ENCODE peak calls at places on chromosomes 13 and 19, in four cellular contexts. One of them, this sample, is unnamed.

GRCh38 chr13:40920826-40921225 is 98.3 kb downstream of the ELF1 start:
- DNase-seq in K562: no peak
- DNase-seq in HepG2: no peak
- DNase-seq in H1: no peak
- DNase-seq in this sample: no peak

GRCh38 chr13:37306778-37307544 is 201.5 kb upstream of the CSNK1A1L start:
- DNase-seq in K562: no peak
- DNase-seq in H1: no peak
- DNase-seq in HepG2: no peak
- DNase-seq in this sample: no peak

GRCh38 chr19:5843295-5843927 is 3.9 kb upstream of the FUT6 start:
- DNase-seq in H1: no peak
- DNase-seq in HepG2: no peak
- DNase-seq in K562: no peak
- DNase-seq in this sample: no peak

GRCh38 chr19:49888478-49888901 is 8.2 kb downstream of the IL4I1 start:
- DNase-seq in H1: no peak
- DNase-seq in HepG2: no peak
- DNase-seq in K562: no peak
- DNase-seq in this sample: no peak

GRCh38 chr19:56966697-56967299 is 126.3 kb upstream of the PEG3 start:
- DNase-seq in K562: no peak
- DNase-seq in H1: no peak
- DNase-seq in HepG2: no peak
- DNase-seq in this sample: no peak

GRCh38 chr13:101523732-101524131 is 71.3 kb downstream of the ITGBL1 start:
- DNase-seq in H1: no peak
- DNase-seq in HepG2: no peak
- DNase-seq in K562: no peak
- DNase-seq in this sample: no peak

GRCh38 chr19:6713773-6714692 is 6.4 kb downstream of the C3 start:
- DNase-seq in K562: no peak
- DNase-seq in H1: no peak
- DNase-seq in HepG2: no peak
- DNase-seq in this sample: no peak

GRCh38 chr19:35009424-35010415 is 9.6 kb downstream of the GRAMD1A start:
- DNase-seq in K562: no peak
- DNase-seq in H1: no peak
- DNase-seq in HepG2: no peak
- DNase-seq in this sample: no peak

GRCh38 chr13:40153516-40153915 is 498.1 kb downstream of the COG6 start:
- DNase-seq in K562: no peak
- DNase-seq in HepG2: no peak
- DNase-seq in H1: no peak
- DNase-seq in this sample: no peak

GRCh38 chr19:14434543-14435319 is 1.6 kb downstream of the PKN1 start:
- DNase-seq in HepG2: peak
- DNase-seq in K562: peak
- DNase-seq in H1: no peak
- DNase-seq in this sample: no peak

GRCh38 chr19:33781996-33782395 is 14.7 kb upstream of the KCTD15 start:
- DNase-seq in HepG2: no peak
- DNase-seq in K562: no peak
- DNase-seq in H1: no peak
- DNase-seq in this sample: no peak

GRCh38 chr13:110334841-110335490 is 27.9 kb downstream of the COL4A2 start:
- DNase-seq in K562: no peak
- DNase-seq in H1: no peak
- DNase-seq in HepG2: no peak
- DNase-seq in this sample: no peak

GRCh38 chr19:13117176-13117771 is 734 bp upstream of the TRMT1 start:
- DNase-seq in HepG2: no peak
- DNase-seq in K562: no peak
- DNase-seq in H1: no peak
- DNase-seq in this sample: no peak

GRCh38 chr19:1745589-1746031 is 7.7 kb upstream of the ONECUT3 start:
- DNase-seq in H1: peak
- DNase-seq in HepG2: no peak
- DNase-seq in K562: peak
- DNase-seq in this sample: no peak

GRCh38 chr13:24012648-24013047 is 115.3 kb upstream of the C1QTNF9B start:
- DNase-seq in K562: no peak
- DNase-seq in H1: no peak
- DNase-seq in HepG2: no peak
- DNase-seq in this sample: no peak

GRCh38 chr19:33811736-33812387 is 15.2 kb downstream of the KCTD15 start:
- DNase-seq in K562: no peak
- DNase-seq in H1: no peak
- DNase-seq in HepG2: no peak
- DNase-seq in this sample: no peak

GRCh38 chr13:49436890-49437289 is 7.0 kb downstream of the CAB39L start:
- DNase-seq in K562: no peak
- DNase-seq in H1: no peak
- DNase-seq in HepG2: no peak
- DNase-seq in this sample: no peak

GRCh38 chr19:49981603-49982593 is 20.9 kb upstream of the SIGLEC11 start:
- DNase-seq in HepG2: no peak
- DNase-seq in H1: no peak
- DNase-seq in K562: peak
- DNase-seq in this sample: no peak

GRCh38 chr19:9936151-9937000 is at the start of gene OLFM2:
- DNase-seq in HepG2: no peak
- DNase-seq in H1: peak
- DNase-seq in K562: peak
- DNase-seq in this sample: no peak

GRCh38 chr13:26327905-26328304 is 74.0 kb downstream of the CDK8 start:
- DNase-seq in K562: no peak
- DNase-seq in HepG2: no peak
- DNase-seq in H1: no peak
- DNase-seq in this sample: no peak

GRCh38 chr13:66574606-66575005 is 655.5 kb downstream of the PCDH9 start:
- DNase-seq in HepG2: no peak
- DNase-seq in H1: no peak
- DNase-seq in K562: no peak
- DNase-seq in this sample: no peak

GRCh38 chr13:30865131-30866009 is 40.7 kb upstream of the MEDAG start:
- DNase-seq in K562: peak
- DNase-seq in H1: peak
- DNase-seq in HepG2: peak
- DNase-seq in this sample: no peak

GRCh38 chr13:46022476-46022875 is 30.1 kb downstream of the ZC3H13 start:
- DNase-seq in HepG2: no peak
- DNase-seq in H1: no peak
- DNase-seq in K562: no peak
- DNase-seq in this sample: no peak

GRCh38 chr13:31663880-31664585 is 75.3 kb upstream of the RXFP2 start:
- DNase-seq in K562: no peak
- DNase-seq in HepG2: no peak
- DNase-seq in H1: no peak
- DNase-seq in this sample: no peak

GRCh38 chr19:56597696-56598095 is 2.6 kb downstream of the ZNF71 start:
- DNase-seq in H1: no peak
- DNase-seq in K562: no peak
- DNase-seq in HepG2: no peak
- DNase-seq in this sample: no peak

GRCh38 chr13:88022826-88023225 is 351.7 kb downstream of the SLITRK5 start:
- DNase-seq in HepG2: no peak
- DNase-seq in K562: no peak
- DNase-seq in H1: no peak
- DNase-seq in this sample: no peak

GRCh38 chr19:2415281-2415972 is 12.0 kb downstream of the TIMM13 start:
- DNase-seq in HepG2: no peak
- DNase-seq in H1: peak
- DNase-seq in K562: no peak
- DNase-seq in this sample: no peak

GRCh38 chr19:860481-861098 is 1.1 kb downstream of the CFD start:
- DNase-seq in H1: no peak
- DNase-seq in HepG2: peak
- DNase-seq in K562: peak
- DNase-seq in this sample: no peak

GRCh38 chr13:59681630-59682311 is 482.0 kb downstream of the DIAPH3 start:
- DNase-seq in K562: no peak
- DNase-seq in H1: no peak
- DNase-seq in HepG2: no peak
- DNase-seq in this sample: no peak

GRCh38 chr13:48429886-48430285 is 17.0 kb upstream of the LPAR6 start:
- DNase-seq in K562: no peak
- DNase-seq in HepG2: no peak
- DNase-seq in H1: no peak
- DNase-seq in this sample: no peak

GRCh38 chr13:48434203-48434602 is 21.3 kb upstream of the LPAR6 start:
- DNase-seq in HepG2: no peak
- DNase-seq in K562: no peak
- DNase-seq in H1: no peak
- DNase-seq in this sample: no peak

GRCh38 chr13:48429036-48429435 is 16.1 kb upstream of the LPAR6 start:
- DNase-seq in HepG2: no peak
- DNase-seq in H1: no peak
- DNase-seq in K562: no peak
- DNase-seq in this sample: no peak

GRCh38 chr13:48431431-48431830 is 18.5 kb upstream of the LPAR6 start:
- DNase-seq in HepG2: peak
- DNase-seq in K562: no peak
- DNase-seq in H1: no peak
- DNase-seq in this sample: no peak

GRCh38 chr13:48431987-48432615 is 19.2 kb upstream of the LPAR6 start:
- DNase-seq in HepG2: peak
- DNase-seq in K562: no peak
- DNase-seq in H1: no peak
- DNase-seq in this sample: no peak
- TF ChIP-seq HDAC6 in HepG2: no peak
- TF ChIP-seq HDAC6 in K562: no peak
- TF ChIP-seq HDAC6 in H1: no peak
- TF ChIP-seq HDAC6 in this sample: no peak

GRCh38 chr13:51221108-51221507 is 1.1 kb upstream of the FAM124A start:
- DNase-seq in H1: peak
- DNase-seq in HepG2: no peak
- DNase-seq in K562: no peak
- DNase-seq in this sample: no peak

GRCh38 chr13:51223284-51224270 is 1.4 kb downstream of the FAM124A start:
- DNase-seq in HepG2: no peak
- DNase-seq in K562: no peak
- DNase-seq in H1: peak
- DNase-seq in this sample: no peak

GRCh38 chr13:51220706-51221105 is 1.5 kb upstream of the FAM124A start:
- DNase-seq in H1: no peak
- DNase-seq in HepG2: no peak
- DNase-seq in K562: no peak
- DNase-seq in this sample: no peak

GRCh38 chr13:51221674-51222509 is at the start of gene FAM124A:
- DNase-seq in K562: peak
- DNase-seq in HepG2: no peak
- DNase-seq in H1: peak
- DNase-seq in this sample: no peak

GRCh38 chr13:51222510-51223283 is 499 bp downstream of the FAM124A start:
- DNase-seq in HepG2: no peak
- DNase-seq in H1: peak
- DNase-seq in K562: no peak
- DNase-seq in this sample: no peak
- TF ChIP-seq HDAC6 in HepG2: no peak
- TF ChIP-seq HDAC6 in H1: no peak
- TF ChIP-seq HDAC6 in K562: no peak
- TF ChIP-seq HDAC6 in this sample: no peak

GRCh38 chr19:40282209-40282580 is 3.0 kb downstream of the AKT2 start:
- DNase-seq in H1: no peak
- DNase-seq in K562: no peak
- DNase-seq in HepG2: no peak
- DNase-seq in this sample: no peak
- TF ChIP-seq HDAC6 in H1: no peak
- TF ChIP-seq HDAC6 in K562: no peak
- TF ChIP-seq HDAC6 in HepG2: no peak
- TF ChIP-seq HDAC6 in this sample: no peak

DNA sequence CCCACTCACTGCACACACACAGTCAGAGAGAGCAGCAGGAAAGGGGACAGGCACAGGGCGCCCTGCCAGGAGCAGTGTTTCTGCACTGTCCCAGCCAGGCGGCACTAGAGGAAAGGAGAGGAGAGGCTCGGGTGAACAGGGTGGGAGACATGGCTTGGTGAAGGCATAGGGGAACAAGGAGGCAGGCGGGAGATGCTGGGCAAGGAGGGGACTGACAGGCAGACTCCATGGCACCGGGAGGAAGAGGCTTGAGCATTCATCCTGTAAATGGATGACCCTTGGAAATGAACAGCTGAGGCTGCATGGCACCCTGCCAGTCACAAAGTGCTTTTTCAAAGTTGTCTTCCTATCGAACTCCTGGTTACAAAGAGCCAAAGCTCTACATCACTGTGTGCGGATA is 22.5 kb downstream of the MED26 start:
- DNase-seq in HepG2: no peak
- DNase-seq in K562: no peak
- DNase-seq in H1: no peak
- DNase-seq in this sample: no peak
- TF ChIP-seq HDAC6 in HepG2: no peak
- TF ChIP-seq HDAC6 in K562: no peak
- TF ChIP-seq HDAC6 in H1: no peak
- TF ChIP-seq HDAC6 in this sample: no peak

DNA sequence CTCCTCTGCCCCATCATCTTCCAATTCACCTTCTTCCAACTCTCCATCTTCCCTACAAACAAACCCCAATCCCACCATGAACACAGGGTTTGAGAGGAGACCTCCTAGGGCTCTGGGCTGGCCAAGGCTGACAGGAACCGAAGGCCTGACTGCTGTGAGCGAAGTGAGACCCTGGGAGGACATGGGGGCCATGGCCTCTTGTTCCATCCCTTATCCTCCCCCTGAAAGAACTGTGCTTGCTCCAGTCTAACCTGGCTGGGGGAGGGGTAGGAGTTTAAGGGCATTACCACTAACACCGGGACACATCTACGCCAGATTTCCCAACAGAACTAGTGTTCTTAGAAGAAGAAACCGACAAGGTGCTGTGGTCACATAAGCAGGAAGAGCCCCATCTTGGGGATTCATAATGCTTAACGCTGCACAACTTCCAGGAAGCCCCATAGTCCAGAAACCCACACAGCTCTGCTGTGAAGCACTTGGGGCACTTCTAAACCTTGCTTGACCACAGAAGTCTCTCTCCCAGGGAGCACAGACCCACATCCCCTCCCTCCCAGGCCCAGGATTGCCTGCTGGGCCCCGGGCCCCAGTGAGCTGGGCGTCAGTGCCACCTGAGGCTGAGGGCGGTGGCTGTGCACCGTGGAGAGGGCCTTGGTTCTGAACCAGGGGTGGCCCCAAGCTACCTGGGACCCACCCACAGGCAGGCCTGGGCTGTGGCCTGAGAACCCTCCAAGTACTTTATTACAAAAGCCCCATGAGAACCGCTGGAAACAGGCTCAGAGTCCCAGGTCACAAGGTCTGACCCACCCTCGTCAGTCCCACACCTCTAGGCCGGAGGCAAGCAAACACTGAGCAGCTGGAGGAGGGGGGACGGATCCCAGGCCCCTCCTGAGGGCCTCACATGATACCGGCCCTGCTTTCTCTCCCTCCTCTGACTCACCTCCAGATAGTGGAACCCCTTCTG is 18.7 kb downstream of the ZC3H4 start:
- DNase-seq in K562: no peak
- DNase-seq in HepG2: peak
- DNase-seq in H1: no peak
- DNase-seq in this sample: no peak
- TF ChIP-seq HDAC6 in K562: no peak
- TF ChIP-seq HDAC6 in HepG2: no peak
- TF ChIP-seq HDAC6 in H1: no peak
- TF ChIP-seq HDAC6 in this sample: no peak